ENCODE peak calls at places on chromosomes 12 and 14, in five cellular contexts. T is endothelial cell of umbilical vein, K is Peyer's patch, M is body of pancreas, O is tibial nerve. P is an unnamed sample.

GRCh38 chr12:123634142-123634561 is 523 bp downstream of the GTF2H3 start:
- DNase-seq in T (no peak), K (no peak), M (no peak), O (no peak), P (no peak)

GRCh38 chr12:89960011-89960507 is 251.4 kb upstream of the ATP2B1 start:
- DNase-seq in T (peak; percentile 8), K (no peak), M (no peak), O (no peak), P (no peak)

GRCh38 chr14:23171251-23171975 is 12.0 kb downstream of the SLC7A8 start:
- DNase-seq in T (no peak), K (no peak), M (no peak), O (no peak), P (no peak)

GRCh38 chr12:124482901-124483799 is 84.3 kb downstream of the NCOR2 start:
- DNase-seq in T (no peak), K (no peak), M (peak; percentile 40), O (no peak), P (peak; percentile 30)

GRCh38 chr14:31465113-31465512 is 7.8 kb upstream of the DTD2 start:
- DNase-seq in T (no peak), K (no peak), M (no peak), O (no peak), P (no peak)

GRCh38 chr14:45868863-45869262 is 615.9 kb upstream of the MIS18BP1 start:
- DNase-seq in T (no peak), K (no peak), M (no peak), O (no peak), P (no peak)

GRCh38 chr12:31834158-31834557 is 105.3 kb upstream of the AMN1 start:
- DNase-seq in T (no peak), K (no peak), M (no peak), O (no peak), P (no peak)

GRCh38 chr14:58109761-58110160 is 42.3 kb downstream of the ARMH4 start:
- DNase-seq in T (no peak), K (no peak), M (no peak), O (no peak), P (no peak)

GRCh38 chr14:21382886-21383847 is 652 bp downstream of the SUPT16H start:
- DNase-seq in T (peak; percentile 59), K (peak; percentile 58), M (peak; percentile 38), O (peak; percentile 22), P (no peak)

GRCh38 chr12:96215933-96216273 is 21.7 kb downstream of the ELK3 start:
- DNase-seq in T (no peak), K (peak; percentile 42), M (no peak), O (no peak), P (no peak)

GRCh38 chr12:104376650-104377506 is 73.3 kb downstream of the EID3 start:
- DNase-seq in T (no peak), K (no peak), M (no peak), O (no peak), P (no peak)

GRCh38 chr12:131004166-131004565 is 50.5 kb downstream of the ADGRD1 start:
- DNase-seq in T (no peak), K (no peak), M (no peak), O (no peak), P (no peak)

GRCh38 chr12:97659117-97659880 is 196.7 kb downstream of the RMST start:
- DNase-seq in T (no peak), K (no peak), M (no peak), O (no peak), P (no peak)

GRCh38 chr14:83706555-83706954 is 1823.4 kb upstream of the FLRT2 start:
- DNase-seq in T (peak; percentile 45), K (no peak), M (no peak), O (no peak), P (no peak)

GRCh38 chr14:83707056-83707455 is 1822.9 kb upstream of the FLRT2 start:
- DNase-seq in T (peak; percentile 75), K (no peak), M (no peak), O (no peak), P (no peak)

GRCh38 chr14:83702619-83703018 is 1827.3 kb upstream of the FLRT2 start:
- DNase-seq in T (no peak), K (no peak), M (no peak), O (no peak), P (no peak)
- H3K9me3 ChIP-seq in T (no peaks in the 10 kb centered on the region), K (no peaks in the 10 kb centered on the region), M (no peaks in the 10 kb centered on the region), O (no peaks in the 10 kb centered on the region), P (no peaks in the 10 kb centered on the region)

GRCh38 chr12:6471992-6472366 is 1.5 kb upstream of the VAMP1 start:
- DNase-seq in T (no peak), K (no peak), M (no peak), O (no peak), P (no peak)

GRCh38 chr12:6472491-6472890 is 2.0 kb upstream of the VAMP1 start:
- DNase-seq in T (no peak), K (no peak), M (no peak), O (no peak), P (no peak)

GRCh38 chr12:6469609-6470374 is 685 bp downstream of the VAMP1 start:
- DNase-seq in T (no peak), K (no peak), M (no peak), O (no peak), P (no peak)

GRCh38 chr12:6469092-6469491 is 1.4 kb downstream of the VAMP1 start:
- DNase-seq in T (no peak), K (no peak), M (no peak), O (no peak), P (no peak)

DNA sequence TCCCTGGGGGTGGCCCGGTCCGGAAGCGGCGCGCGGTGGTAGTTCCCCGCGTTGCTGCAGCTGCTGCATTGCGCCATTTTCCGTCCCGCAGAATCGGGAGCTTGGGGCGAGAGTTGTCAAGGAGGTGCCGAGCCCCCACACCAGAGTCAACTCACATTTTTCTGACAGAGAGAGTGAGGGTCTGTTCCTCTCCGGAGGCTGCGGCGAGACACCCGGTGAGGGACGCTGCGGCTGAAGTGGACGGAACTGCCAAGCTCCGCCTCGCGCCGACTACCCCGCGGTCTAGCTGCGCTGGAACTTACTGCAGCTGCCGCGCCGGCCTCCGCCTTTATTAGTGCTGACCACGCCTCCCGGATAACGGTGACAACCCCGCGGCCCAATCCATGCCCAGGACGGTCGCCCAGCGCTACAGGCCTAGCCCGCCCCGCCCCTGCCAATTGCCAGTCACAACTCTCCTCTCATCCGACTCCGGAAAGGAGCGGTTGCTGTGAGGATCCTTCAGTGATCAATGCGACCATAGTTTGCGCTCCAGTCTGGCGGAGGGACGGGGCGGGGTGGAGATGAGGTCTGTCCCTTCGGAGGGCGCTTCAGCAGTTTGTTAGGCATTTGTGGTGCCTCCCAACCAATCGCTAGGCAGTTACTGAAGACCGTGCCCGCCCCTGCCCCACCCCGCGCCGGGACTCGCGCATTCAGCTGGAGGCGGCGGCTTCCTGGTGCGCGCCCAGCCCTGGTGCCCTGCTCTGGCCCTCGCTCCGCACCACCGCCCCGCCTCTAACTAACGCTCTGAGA is at the start of gene VAMP1:
- DNase-seq in T (peak; percentile 97), K (peak; percentile 99), M (peak; percentile 98), O (peak; percentile 97), P (peak; percentile 99)
- TF ChIP-seq POLR2A in T (peak; percentile 99), K (peak; percentile 100), M (peak; percentile 98), O (peak; percentile 99), P (peak; percentile 97)

GRCh38 chr12:69589082-69589481 is 3.8 kb downstream of the CCT2 start:
- DNase-seq in T (no peak), K (no peak), M (no peak), O (no peak), P (no peak)

GRCh38 chr12:69588527-69588926 is 3.3 kb downstream of the CCT2 start:
- DNase-seq in T (no peak), K (no peak), M (no peak), O (no peak), P (no peak)

GRCh38 chr12:69583203-69583602 is 2.1 kb upstream of the CCT2 start:
- DNase-seq in T (no peak), K (no peak), M (no peak), O (no peak), P (no peak)

GRCh38 chr12:69580074-69580473 is 5.2 kb upstream of the CCT2 start:
- DNase-seq in T (no peak), K (no peak), M (no peak), O (no peak), P (no peak)

GRCh38 chr12:69585189-69586062 is at the start of gene CCT2:
- DNase-seq in T (peak; percentile 97), K (peak; percentile 99), M (peak; percentile 97), O (peak; percentile 94), P (peak; percentile 98)
- TF ChIP-seq CTCF in T (peak; percentile 62), K (peak; percentile 35), M (peak; percentile 35), O (peak; percentile 27), P (peak; percentile 18)

DNA sequence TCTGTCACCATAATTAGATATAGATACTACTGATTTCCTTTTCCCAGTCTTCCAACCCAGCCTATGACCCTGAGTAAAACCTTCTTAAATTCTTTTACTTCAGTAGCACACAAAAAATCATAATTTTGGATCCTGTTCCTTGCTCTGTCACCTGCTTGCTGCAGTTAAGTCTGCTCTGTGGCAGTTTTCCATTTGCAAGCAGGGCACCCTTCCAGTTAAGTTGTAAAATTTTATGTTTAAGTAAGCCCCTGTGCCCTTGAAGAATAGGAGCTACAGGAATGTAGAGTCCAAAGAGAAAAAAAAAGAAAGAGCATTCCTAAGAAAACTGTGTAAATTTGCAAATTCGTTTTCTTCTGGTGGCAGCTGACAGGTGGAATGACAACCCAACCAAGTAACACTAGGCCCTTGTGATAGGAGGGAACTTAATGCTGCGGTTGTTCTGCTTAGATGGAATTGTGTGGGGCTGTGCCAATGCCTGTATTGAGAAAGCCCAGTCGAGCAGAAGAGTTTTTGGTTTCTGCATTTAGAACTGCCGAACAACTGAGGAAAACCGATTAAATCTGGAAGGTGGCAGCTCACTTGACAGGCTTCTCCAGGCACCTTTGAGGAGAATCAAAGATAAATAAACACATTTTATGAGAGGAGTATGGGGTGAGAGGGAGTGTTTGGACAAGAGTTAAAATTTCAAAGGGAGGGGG is 279.9 kb downstream of the RAD51B start:
- DNase-seq in T (no peak), K (no peak), M (no peak), O (no peak), P (no peak)
- H3K9me3 ChIP-seq in T (peaks cover 5% of the 10 kb centered on the region), K (no peaks in the 10 kb centered on the region), M (no peaks in the 10 kb centered on the region), O (no peaks in the 10 kb centered on the region), P (no peaks in the 10 kb centered on the region)

GRCh38 chr12:2166696-2167095 is 113.9 kb downstream of the CACNA1C start:
- DNase-seq in T (no peak), K (no peak), M (no peak), O (no peak), P (no peak)

GRCh38 chr12:2165021-2165420 is 112.2 kb downstream of the CACNA1C start:
- DNase-seq in T (no peak), K (no peak), M (no peak), O (no peak), P (no peak)

GRCh38 chr12:2161478-2161877 is 108.7 kb downstream of the CACNA1C start:
- DNase-seq in T (no peak), K (peak; percentile 60), M (peak; percentile 70), O (peak; percentile 77), P (peak; percentile 78)

GRCh38 chr12:2160043-2160442 is 107.3 kb downstream of the CACNA1C start:
- DNase-seq in T (no peak), K (no peak), M (peak; percentile 25), O (no peak), P (no peak)

GRCh38 chr12:2163172-2163927 is 110.6 kb downstream of the CACNA1C start:
- DNase-seq in T (no peak), K (peak; percentile 95), M (peak; percentile 67), O (peak; percentile 77), P (peak; percentile 91)
- TF ChIP-seq POLR2A in T (no peak), K (no peak), M (no peak), O (no peak), P (no peak)

GRCh38 chr12:107317751-107318553 is 224.6 kb upstream of the CRY1 start:
- DNase-seq in T (peak; percentile 81), K (peak; percentile 94), M (peak; percentile 94), O (peak; percentile 66), P (peak; percentile 90)
- TF ChIP-seq CTCF in T (peak; percentile 1), K (peak; percentile 50), M (no peak), O (peak; percentile 14), P (no peak)